ENCODE peak calls at places on chromosomes 11 and 22, in six cellular contexts. One of them, this sample, is unnamed.

GRCh38 chr11:35946766-35947165 is 2.9 kb downstream of the LDLRAD3 start:
- DNase-seq in activated naive CD8-positive, alpha-beta T cell treated with anti-CD3 and anti-CD28 coated beads, Interleukin-2, amount 10 ng/mL, durations not matched to agents 7 days and 5 days: no peak
- DNase-seq in lower leg skin: no peak
- DNase-seq in activated T-helper 1 cell treated with Interleukin-2 at 50 U/mL for 16 hours: no peak
- DNase-seq in activated CD4-positive, alpha-beta T cell treated with anti-CD3 and anti-CD28 coated beads for 36 hours: no peak
- DNase-seq in transverse colon: no peak
- DNase-seq in this sample: no peak

GRCh38 chr11:44780940-44781631 is 54.3 kb downstream of the TSPAN18 start:
- DNase-seq in activated CD4-positive, alpha-beta T cell treated with anti-CD3 and anti-CD28 coated beads for 36 hours: no peak
- DNase-seq in activated naive CD8-positive, alpha-beta T cell treated with anti-CD3 and anti-CD28 coated beads, Interleukin-2, amount 10 ng/mL, durations not matched to agents 7 days and 5 days: no peak
- DNase-seq in activated T-helper 1 cell treated with Interleukin-2 at 50 U/mL for 16 hours: no peak
- DNase-seq in lower leg skin: peak
- DNase-seq in transverse colon: no peak
- DNase-seq in this sample: no peak

GRCh38 chr11:117045196-117045595 is 53.0 kb downstream of the SIK3 start:
- DNase-seq in transverse colon: peak
- DNase-seq in activated CD4-positive, alpha-beta T cell treated with anti-CD3 and anti-CD28 coated beads for 36 hours: no peak
- DNase-seq in activated naive CD8-positive, alpha-beta T cell treated with anti-CD3 and anti-CD28 coated beads, Interleukin-2, amount 10 ng/mL, durations not matched to agents 7 days and 5 days: no peak
- DNase-seq in activated T-helper 1 cell treated with Interleukin-2 at 50 U/mL for 16 hours: no peak
- DNase-seq in lower leg skin: no peak
- DNase-seq in this sample: peak

GRCh38 chr22:36729321-36729720 is 25.8 kb upstream of the CACNG2 start:
- DNase-seq in lower leg skin: peak
- DNase-seq in transverse colon: no peak
- DNase-seq in activated CD4-positive, alpha-beta T cell treated with anti-CD3 and anti-CD28 coated beads for 36 hours: no peak
- DNase-seq in activated T-helper 1 cell treated with Interleukin-2 at 50 U/mL for 16 hours: no peak
- DNase-seq in activated naive CD8-positive, alpha-beta T cell treated with anti-CD3 and anti-CD28 coated beads, Interleukin-2, amount 10 ng/mL, durations not matched to agents 7 days and 5 days: no peak
- DNase-seq in this sample: no peak

GRCh38 chr11:20161230-20161918 is 1.1 kb upstream of the DBX1 start:
- DNase-seq in activated CD4-positive, alpha-beta T cell treated with anti-CD3 and anti-CD28 coated beads for 36 hours: no peak
- DNase-seq in lower leg skin: no peak
- DNase-seq in activated naive CD8-positive, alpha-beta T cell treated with anti-CD3 and anti-CD28 coated beads, Interleukin-2, amount 10 ng/mL, durations not matched to agents 7 days and 5 days: peak
- DNase-seq in transverse colon: no peak
- DNase-seq in activated T-helper 1 cell treated with Interleukin-2 at 50 U/mL for 16 hours: no peak
- DNase-seq in this sample: no peak

GRCh38 chr11:85095239-85095638 is 531.9 kb downstream of the DLG2 start:
- DNase-seq in lower leg skin: no peak
- DNase-seq in activated CD4-positive, alpha-beta T cell treated with anti-CD3 and anti-CD28 coated beads for 36 hours: no peak
- DNase-seq in activated T-helper 1 cell treated with Interleukin-2 at 50 U/mL for 16 hours: no peak
- DNase-seq in transverse colon: no peak
- DNase-seq in activated naive CD8-positive, alpha-beta T cell treated with anti-CD3 and anti-CD28 coated beads, Interleukin-2, amount 10 ng/mL, durations not matched to agents 7 days and 5 days: no peak
- DNase-seq in this sample: peak

GRCh38 chr22:23099525-23099792 is 29.1 kb downstream of the GNAZ start:
- DNase-seq in activated naive CD8-positive, alpha-beta T cell treated with anti-CD3 and anti-CD28 coated beads, Interleukin-2, amount 10 ng/mL, durations not matched to agents 7 days and 5 days: no peak
- DNase-seq in lower leg skin: no peak
- DNase-seq in activated T-helper 1 cell treated with Interleukin-2 at 50 U/mL for 16 hours: no peak
- DNase-seq in transverse colon: no peak
- DNase-seq in activated CD4-positive, alpha-beta T cell treated with anti-CD3 and anti-CD28 coated beads for 36 hours: no peak
- DNase-seq in this sample: no peak

GRCh38 chr11:119188887-119189286 is 3.6 kb downstream of the NHERF4 start:
- DNase-seq in transverse colon: no peak
- DNase-seq in activated T-helper 1 cell treated with Interleukin-2 at 50 U/mL for 16 hours: no peak
- DNase-seq in lower leg skin: no peak
- DNase-seq in activated naive CD8-positive, alpha-beta T cell treated with anti-CD3 and anti-CD28 coated beads, Interleukin-2, amount 10 ng/mL, durations not matched to agents 7 days and 5 days: no peak
- DNase-seq in activated CD4-positive, alpha-beta T cell treated with anti-CD3 and anti-CD28 coated beads for 36 hours: no peak
- DNase-seq in this sample: no peak

This sample was measured in LoVo.